ENCODE peak calls at places on chromosomes 6 and 20, in six cellular contexts. U is HepG2, M is GM12878, A is HCT116, D is K562, J is H1. T is an unnamed sample.
A peak's percentile ranks its signal among the peaks of the same experiment; 100 is the strongest.

GRCh38 chr6:1407499-1407990 is 18.2 kb downstream of the FOXF2 start:
- DNase-seq in D (no peak), M (no peak), U (no peak), A (no peak), J (no peak), T (no peak)

GRCh38 chr6:29793796-29794195 is 33.8 kb upstream of the HLA-G start:
- DNase-seq in M (no peak), A (no peak), J (no peak), D (no peak), U (no peak), T (no peak)

GRCh38 chr6:170279426-170279825 is 11.5 kb downstream of the DLL1 start:
- DNase-seq in J (no peak), A (no peak), M (no peak), D (no peak), U (no peak), T (no peak)

GRCh38 chr6:17281100-17281496 is at the start of gene RBM24:
- DNase-seq in D (no peak), M (no peak), A (peak; percentile 51), U (peak; percentile 66), J (no peak), T (no peak)

GRCh38 chr6:21900730-21901129 is 307.2 kb downstream of the SOX4 start:
- DNase-seq in J (no peak), A (no peak), M (no peak), U (no peak), D (no peak), T (no peak)

GRCh38 chr6:63964347-63964746 is 328.7 kb downstream of the PHF3 start:
- DNase-seq in U (no peak), A (no peak), J (no peak), M (no peak), D (no peak), T (peak; percentile 20)

GRCh38 chr6:105382477-105382876 is 20.4 kb downstream of the PREP start:
- DNase-seq in J (no peak), D (no peak), U (no peak), A (no peak), M (no peak), T (no peak)

GRCh38 chr6:16965679-16966078 is 136.2 kb upstream of the STMND1 start:
- DNase-seq in A (no peak), D (no peak), J (no peak), U (no peak), M (no peak), T (no peak)

GRCh38 chr6:148831064-148831463 is 84.2 kb downstream of the UST start:
- DNase-seq in M (no peak), U (no peak), A (no peak), D (no peak), J (no peak), T (no peak)

GRCh38 chr20:63380346-63380870 is 19.3 kb upstream of the CHRNA4 start:
- DNase-seq in U (no peak), M (no peak), J (no peak), A (no peak), D (no peak), T (no peak)

GRCh38 chr6:108581237-108581931 is 20.7 kb downstream of the FOXO3 start:
- DNase-seq in D (no peak), U (no peak), M (no peak), A (no peak), J (no peak), T (no peak)

GRCh38 chr6:9417400-9417799 is 982.1 kb upstream of the SLC35B3 start:
- DNase-seq in D (no peak), U (no peak), J (no peak), A (no peak), M (no peak), T (no peak)

GRCh38 chr20:57508381-57508780 is 16.6 kb downstream of the CTCFL start:
- DNase-seq in U (no peak), A (no peak), D (no peak), J (no peak), M (no peak), T (no peak)

GRCh38 chr6:20660534-20660933 is 126.3 kb downstream of the CDKAL1 start:
- DNase-seq in M (no peak), U (no peak), J (no peak), A (no peak), D (no peak), T (no peak)

GRCh38 chr20:56342783-56343182 is 16.0 kb upstream of the FAM210B start:
- DNase-seq in D (no peak), M (no peak), J (no peak), A (no peak), U (no peak), T (no peak)

GRCh38 chr20:56981301-56981700 is 285.1 kb downstream of the BMP7 start:
- DNase-seq in A (no peak), M (no peak), J (no peak), D (no peak), U (no peak), T (no peak)

GRCh38 chr20:23920408-23920780 is 40.8 kb upstream of the CST5 start:
- DNase-seq in J (no peak), M (no peak), D (no peak), A (no peak), U (no peak), T (no peak)

GRCh38 chr20:63483834-63484233 is 11.4 kb upstream of the KCNQ2 start:
- DNase-seq in D (no peak), M (no peak), U (no peak), A (no peak), J (no peak), T (no peak)

DNA sequence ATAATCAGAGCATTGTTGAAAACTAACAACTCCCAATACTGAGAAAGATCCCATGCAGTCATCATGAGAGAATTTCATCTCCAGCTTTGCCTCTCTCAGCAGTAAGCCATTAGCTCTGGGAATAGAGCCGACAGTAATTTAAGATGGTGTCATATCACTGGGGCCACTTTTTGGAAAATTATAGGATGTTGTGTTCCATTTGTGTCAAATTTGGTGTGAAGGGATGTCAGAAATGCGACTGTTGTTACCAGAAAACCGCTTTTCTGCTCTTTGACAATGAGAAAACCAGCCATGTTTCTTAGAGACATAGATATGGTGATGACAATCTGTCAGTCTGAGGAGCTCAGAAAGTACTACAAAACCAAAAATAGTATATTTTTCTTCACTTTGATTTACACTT is 106.3 kb upstream of the KHDRBS2 start:
- DNase-seq in A (no peak), D (no peak), U (no peak), M (no peak), J (no peak), T (no peak)
- H3K9ac ChIP-seq in A (no peak overlapping the region), D (no peak overlapping the region), U (no peak overlapping the region), M (no peak overlapping the region), J (no peak overlapping the region), T (no peak overlapping the region)

GRCh38 chr6:5399391-5399790 is 138.1 kb downstream of the FARS2 start:
- DNase-seq in U (no peak), D (no peak), J (no peak), A (no peak), M (no peak), T (no peak)

GRCh38 chr6:5401845-5402738 is 140.8 kb downstream of the FARS2 start:
- DNase-seq in J (no peak), U (peak; percentile 19), D (no peak), A (peak; percentile 12), M (no peak), T (no peak)

GRCh38 chr6:5403076-5403475 is 141.8 kb downstream of the FARS2 start:
- DNase-seq in A (no peak), U (no peak), D (no peak), M (no peak), J (no peak), T (no peak)

GRCh38 chr6:5398530-5398929 is 137.2 kb downstream of the FARS2 start:
- DNase-seq in U (peak; percentile 35), D (peak; percentile 53), A (peak; percentile 43), J (no peak), M (no peak), T (no peak)

GRCh38 chr6:5403619-5404018 is 142.3 kb downstream of the FARS2 start:
- DNase-seq in M (no peak), U (no peak), J (no peak), A (no peak), D (no peak), T (no peak)
- TF ChIP-seq ZNF274 in M (no peak), U (no peak), J (no peak), A (no peak), D (no peak), T (no peak)

GRCh38 chr20:10307359-10307735 is 88.7 kb downstream of the SNAP25 start:
- DNase-seq in M (no peak), U (no peak), A (no peak), J (no peak), D (no peak), T (no peak)
- H3K9ac ChIP-seq in M (no peak overlapping the region), U (no peak overlapping the region), A (no peak overlapping the region), J (no peak overlapping the region), D (no peak overlapping the region), T (no peak overlapping the region)

DNA sequence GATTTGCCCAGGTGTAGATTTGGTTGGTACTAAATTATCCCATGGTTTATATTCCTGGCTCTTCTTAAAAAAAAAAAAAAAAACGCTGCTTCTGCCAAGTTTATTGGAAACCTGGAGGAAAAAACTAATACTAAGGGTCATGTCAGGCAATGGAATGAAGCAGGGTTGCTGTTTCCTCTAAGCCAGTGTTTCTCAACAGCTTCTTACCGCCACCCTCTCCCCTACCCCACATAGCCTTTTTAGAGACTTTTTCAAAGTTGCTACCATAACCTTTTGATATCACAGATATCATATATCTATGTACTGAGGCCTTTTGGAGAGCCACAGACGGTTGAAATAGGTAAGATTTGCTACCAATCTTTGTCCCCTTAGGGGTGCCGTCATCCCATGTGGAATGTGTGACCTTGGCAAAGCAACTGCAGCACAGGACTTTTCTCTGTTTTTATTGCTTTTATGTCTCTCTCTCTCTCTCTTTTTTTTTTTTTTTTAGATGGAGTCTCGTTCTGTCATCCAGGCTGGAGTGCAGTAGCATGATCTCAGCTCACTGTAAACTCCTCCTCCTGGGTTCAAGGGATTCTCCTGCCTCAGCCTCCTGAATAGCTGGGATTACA is 35.0 kb downstream of the SYTL3 start:
- DNase-seq in A (no peak), U (peak; percentile 33), M (no peak), J (no peak), D (no peak), T (no peak)
- TF ChIP-seq ZNF274 in A (no peak), U (no peak), M (no peak), J (no peak), D (no peak), T (no peak)

DNA sequence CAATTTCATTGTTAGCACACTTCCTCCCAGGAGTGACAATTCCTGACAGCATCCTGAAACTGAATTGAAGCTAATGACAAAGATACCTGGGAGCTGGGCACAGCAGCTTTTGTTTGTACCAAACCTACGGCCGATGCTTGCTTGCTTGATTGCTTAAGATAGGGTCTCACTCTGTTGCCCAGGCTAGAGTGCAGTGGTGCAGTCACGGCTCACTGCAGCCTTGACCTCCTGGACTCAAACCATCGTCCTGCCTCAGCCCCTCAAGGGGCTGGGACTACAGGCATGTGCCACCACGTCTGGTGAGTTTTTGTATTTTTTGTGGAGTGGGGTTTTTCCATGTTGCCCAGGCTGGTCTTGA is 84.7 kb upstream of the SCP2D1 start:
- DNase-seq in A (no peak), D (no peak), M (no peak), J (no peak), U (no peak), T (no peak)
- H3K9ac ChIP-seq in A (no peak overlapping the region), D (no peak overlapping the region), M (no peak overlapping the region), J (no peak overlapping the region), U (no peak overlapping the region), T (no peak overlapping the region)

GRCh38 chr6:4059115-4059777 is 19.7 kb downstream of the FAM217A start:
- DNase-seq in A (no peak), D (peak; percentile 72), M (no peak), U (peak; percentile 76), J (peak; percentile 9), T (no peak)
- TF ChIP-seq ZNF274 in A (no peak), D (no peak), M (no peak), U (no peak), J (no peak), T (no peak)

GRCh38 chr6:142850653-142851434 is 94.1 kb downstream of the HIVEP2 start:
- DNase-seq in D (no peak), U (no peak), J (no peak), A (no peak), M (peak; percentile 64), T (no peak)
- H3K9ac ChIP-seq in D (no peak overlapping the region), U (no peak overlapping the region), J (no peak overlapping the region), A (no peak overlapping the region), M (peak overlapping the region; percentile 11), T (no peak overlapping the region)

T was measured in NT2/D1.